ENCODE peak calls at places on chromosomes 1 and 21, in seven cellular contexts. One of them, this sample, is unnamed.

GRCh38 chr1:30484668-30485067 is 238.7 kb downstream of the MATN1 start:
- DNase-seq in osteoblast: no peak
- DNase-seq in mesendoderm: no peak
- DNase-seq in neuronal stem cell: no peak
- DNase-seq in endothelial cell of umbilical vein: no peak
- DNase-seq in K562: no peak
- DNase-seq in mesenchymal stem cell: no peak
- DNase-seq in this sample: no peak

GRCh38 chr1:160116277-160117147 is 953 bp downstream of the ATP1A2 start:
- DNase-seq in mesenchymal stem cell: peak
- DNase-seq in K562: no peak
- DNase-seq in mesendoderm: no peak
- DNase-seq in osteoblast: peak
- DNase-seq in neuronal stem cell: no peak
- DNase-seq in endothelial cell of umbilical vein: no peak
- DNase-seq in this sample: no peak

GRCh38 chr21:46295996-46296752 is 10.0 kb downstream of the YBEY start:
- DNase-seq in neuronal stem cell: no peak
- DNase-seq in endothelial cell of umbilical vein: no peak
- DNase-seq in K562: peak
- DNase-seq in mesendoderm: peak
- DNase-seq in mesenchymal stem cell: no peak
- DNase-seq in osteoblast: peak
- DNase-seq in this sample: peak

GRCh38 chr1:194975913-194976312 is 1632.3 kb downstream of the KCNT2 start:
- DNase-seq in K562: no peak
- DNase-seq in neuronal stem cell: no peak
- DNase-seq in mesenchymal stem cell: no peak
- DNase-seq in endothelial cell of umbilical vein: no peak
- DNase-seq in mesendoderm: no peak
- DNase-seq in osteoblast: no peak
- DNase-seq in this sample: no peak

GRCh38 chr1:153174624-153175023 is 23.9 kb upstream of the SPRR2G start:
- DNase-seq in endothelial cell of umbilical vein: no peak
- DNase-seq in K562: no peak
- DNase-seq in osteoblast: no peak
- DNase-seq in mesendoderm: no peak
- DNase-seq in neuronal stem cell: no peak
- DNase-seq in mesenchymal stem cell: no peak
- DNase-seq in this sample: no peak

GRCh38 chr1:97042551-97042950 is 321.0 kb downstream of the PTBP2 start:
- DNase-seq in neuronal stem cell: no peak
- DNase-seq in endothelial cell of umbilical vein: no peak
- DNase-seq in mesendoderm: no peak
- DNase-seq in K562: no peak
- DNase-seq in mesenchymal stem cell: no peak
- DNase-seq in osteoblast: no peak
- DNase-seq in this sample: no peak

GRCh38 chr1:201218409-201218808 is 27.8 kb downstream of the IGFN1 start:
- DNase-seq in mesenchymal stem cell: no peak
- DNase-seq in neuronal stem cell: no peak
- DNase-seq in K562: no peak
- DNase-seq in osteoblast: no peak
- DNase-seq in mesendoderm: no peak
- DNase-seq in endothelial cell of umbilical vein: no peak
- DNase-seq in this sample: peak

GRCh38 chr1:47686731-47687617 is 249.1 kb downstream of the FOXD2 start:
- DNase-seq in endothelial cell of umbilical vein: no peak
- DNase-seq in K562: no peak
- DNase-seq in mesenchymal stem cell: no peak
- DNase-seq in osteoblast: no peak
- DNase-seq in neuronal stem cell: no peak
- DNase-seq in mesendoderm: peak
- DNase-seq in this sample: peak

GRCh38 chr1:112099979-112100378 is 110.5 kb upstream of the KCND3 start:
- DNase-seq in mesendoderm: no peak
- DNase-seq in mesenchymal stem cell: no peak
- DNase-seq in endothelial cell of umbilical vein: no peak
- DNase-seq in K562: no peak
- DNase-seq in neuronal stem cell: no peak
- DNase-seq in osteoblast: no peak
- DNase-seq in this sample: no peak

GRCh38 chr1:24142546-24143431 is at the start of gene IL22RA1:
- DNase-seq in endothelial cell of umbilical vein: no peak
- DNase-seq in osteoblast: no peak
- DNase-seq in mesenchymal stem cell: peak
- DNase-seq in K562: no peak
- DNase-seq in mesendoderm: no peak
- DNase-seq in neuronal stem cell: no peak
- DNase-seq in this sample: no peak

GRCh38 chr1:15090373-15090772 is 63.2 kb upstream of the TMEM51 start:
- DNase-seq in mesendoderm: peak
- DNase-seq in osteoblast: no peak
- DNase-seq in endothelial cell of umbilical vein: peak
- DNase-seq in K562: no peak
- DNase-seq in neuronal stem cell: peak
- DNase-seq in mesenchymal stem cell: no peak
- DNase-seq in this sample: peak

GRCh38 chr1:223133301-223133823 is 9.7 kb downstream of the TLR5 start:
- DNase-seq in osteoblast: no peak
- DNase-seq in K562: no peak
- DNase-seq in endothelial cell of umbilical vein: no peak
- DNase-seq in neuronal stem cell: no peak
- DNase-seq in mesenchymal stem cell: no peak
- DNase-seq in mesendoderm: no peak
- DNase-seq in this sample: peak

GRCh38 chr1:236141447-236142357 is 637 bp upstream of the GPR137B start:
- DNase-seq in osteoblast: peak
- DNase-seq in neuronal stem cell: peak
- DNase-seq in K562: no peak
- DNase-seq in mesendoderm: peak
- DNase-seq in endothelial cell of umbilical vein: peak
- DNase-seq in mesenchymal stem cell: peak
- DNase-seq in this sample: peak

GRCh38 chr1:223726380-223727001 is 14.2 kb downstream of the CAPN2 start:
- DNase-seq in osteoblast: peak
- DNase-seq in mesenchymal stem cell: peak
- DNase-seq in mesendoderm: peak
- DNase-seq in endothelial cell of umbilical vein: peak
- DNase-seq in neuronal stem cell: no peak
- DNase-seq in K562: peak
- DNase-seq in this sample: peak

GRCh38 chr1:180309338-180309737 is 79.3 kb downstream of the LHX4 start:
- DNase-seq in osteoblast: peak
- DNase-seq in endothelial cell of umbilical vein: no peak
- DNase-seq in K562: no peak
- DNase-seq in neuronal stem cell: no peak
- DNase-seq in mesendoderm: peak
- DNase-seq in mesenchymal stem cell: peak
- DNase-seq in this sample: no peak

GRCh38 chr21:42047821-42048613 is 23.1 kb upstream of the UMODL1 start:
- DNase-seq in osteoblast: peak
- DNase-seq in mesenchymal stem cell: peak
- DNase-seq in K562: no peak
- DNase-seq in endothelial cell of umbilical vein: peak
- DNase-seq in mesendoderm: no peak
- DNase-seq in neuronal stem cell: no peak
- DNase-seq in this sample: no peak

GRCh38 chr1:119712342-119713038 is 756 bp downstream of the PHGDH start:
- DNase-seq in endothelial cell of umbilical vein: peak
- DNase-seq in neuronal stem cell: peak
- DNase-seq in mesendoderm: peak
- DNase-seq in K562: peak
- DNase-seq in osteoblast: peak
- DNase-seq in mesenchymal stem cell: peak
- DNase-seq in this sample: peak

GRCh38 chr1:6513296-6513928 is 21.9 kb upstream of the PLEKHG5 start:
- DNase-seq in neuronal stem cell: no peak
- DNase-seq in mesendoderm: no peak
- DNase-seq in K562: no peak
- DNase-seq in mesenchymal stem cell: no peak
- DNase-seq in osteoblast: peak
- DNase-seq in endothelial cell of umbilical vein: no peak
- DNase-seq in this sample: no peak

GRCh38 chr21:36887983-36888382 is 78.5 kb downstream of the HLCS start:
- DNase-seq in endothelial cell of umbilical vein: no peak
- DNase-seq in mesendoderm: no peak
- DNase-seq in mesenchymal stem cell: no peak
- DNase-seq in K562: no peak
- DNase-seq in neuronal stem cell: peak
- DNase-seq in osteoblast: no peak
- DNase-seq in this sample: no peak

GRCh38 chr1:229347528-229347927 is 4.7 kb upstream of the CCSAP start:
- DNase-seq in osteoblast: no peak
- DNase-seq in neuronal stem cell: no peak
- DNase-seq in endothelial cell of umbilical vein: no peak
- DNase-seq in mesenchymal stem cell: no peak
- DNase-seq in mesendoderm: no peak
- DNase-seq in K562: no peak
- DNase-seq in this sample: no peak

GRCh38 chr1:198679535-198680173 is 40.8 kb downstream of the PTPRC start:
- DNase-seq in mesendoderm: no peak
- DNase-seq in K562: no peak
- DNase-seq in neuronal stem cell: no peak
- DNase-seq in endothelial cell of umbilical vein: no peak
- DNase-seq in mesenchymal stem cell: no peak
- DNase-seq in osteoblast: no peak
- DNase-seq in this sample: no peak

GRCh38 chr21:43188712-43189151 is 19.9 kb downstream of the CRYAA start:
- DNase-seq in K562: no peak
- DNase-seq in osteoblast: peak
- DNase-seq in neuronal stem cell: no peak
- DNase-seq in endothelial cell of umbilical vein: no peak
- DNase-seq in mesendoderm: no peak
- DNase-seq in mesenchymal stem cell: no peak
- DNase-seq in this sample: no peak

GRCh38 chr1:94806451-94806861 is 13.7 kb upstream of the SLC44A3 start:
- DNase-seq in K562: no peak
- DNase-seq in neuronal stem cell: no peak
- DNase-seq in mesendoderm: no peak
- DNase-seq in osteoblast: peak
- DNase-seq in mesenchymal stem cell: peak
- DNase-seq in endothelial cell of umbilical vein: peak
- DNase-seq in this sample: no peak

GRCh38 chr1:2257245-2257627 is 29.1 kb downstream of the SKI start:
- DNase-seq in mesendoderm: no peak
- DNase-seq in neuronal stem cell: no peak
- DNase-seq in osteoblast: peak
- DNase-seq in mesenchymal stem cell: no peak
- DNase-seq in endothelial cell of umbilical vein: no peak
- DNase-seq in K562: no peak
- DNase-seq in this sample: peak
- H3K4me2 ChIP-seq in mesendoderm: no peak
- H3K4me2 ChIP-seq in neuronal stem cell: no peak
- H3K4me2 ChIP-seq in osteoblast: peak
- H3K4me2 ChIP-seq in mesenchymal stem cell: no peak
- H3K4me2 ChIP-seq in endothelial cell of umbilical vein: no peak
- H3K4me2 ChIP-seq in K562: no peak
- H3K4me2 ChIP-seq in this sample: no peak

DNA sequence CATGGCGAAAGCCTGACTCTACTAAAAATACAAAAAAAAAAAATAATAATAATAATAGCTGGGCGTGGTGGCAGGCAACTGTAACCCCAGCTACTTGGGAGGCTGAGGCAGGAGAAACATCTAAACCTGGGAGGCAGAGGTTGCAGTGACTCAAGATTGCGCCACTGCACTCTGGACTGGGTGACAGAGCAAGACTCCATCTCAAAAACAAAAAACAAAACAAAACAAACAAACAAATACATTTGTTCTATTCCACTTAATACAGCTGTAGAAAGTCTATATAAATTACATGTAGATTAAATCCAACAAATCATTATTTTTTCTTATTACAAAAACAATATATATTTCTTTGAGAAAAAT is 48.7 kb downstream of the PHACTR4 start:
- DNase-seq in endothelial cell of umbilical vein: no peak
- DNase-seq in mesendoderm: no peak
- DNase-seq in neuronal stem cell: no peak
- DNase-seq in osteoblast: no peak
- DNase-seq in K562: no peak
- DNase-seq in mesenchymal stem cell: no peak
- DNase-seq in this sample: no peak
- H3K4me2 ChIP-seq in endothelial cell of umbilical vein: no peak
- H3K4me2 ChIP-seq in mesendoderm: no peak
- H3K4me2 ChIP-seq in neuronal stem cell: no peak
- H3K4me2 ChIP-seq in osteoblast: no peak
- H3K4me2 ChIP-seq in K562: no peak
- H3K4me2 ChIP-seq in mesenchymal stem cell: no peak
- H3K4me2 ChIP-seq in this sample: no peak

GRCh38 chr1:113931456-113931855 is 2.3 kb downstream of the HIPK1 start:
- DNase-seq in neuronal stem cell: no peak
- DNase-seq in mesendoderm: no peak
- DNase-seq in osteoblast: peak
- DNase-seq in mesenchymal stem cell: peak
- DNase-seq in endothelial cell of umbilical vein: peak
- DNase-seq in K562: no peak
- DNase-seq in this sample: no peak

GRCh38 chr1:113935176-113935575 is 6.1 kb downstream of the HIPK1 start:
- DNase-seq in neuronal stem cell: no peak
- DNase-seq in K562: no peak
- DNase-seq in endothelial cell of umbilical vein: no peak
- DNase-seq in mesenchymal stem cell: no peak
- DNase-seq in mesendoderm: no peak
- DNase-seq in osteoblast: no peak
- DNase-seq in this sample: no peak

GRCh38 chr1:113934511-113935055 is 5.5 kb downstream of the HIPK1 start:
- DNase-seq in endothelial cell of umbilical vein: no peak
- DNase-seq in K562: no peak
- DNase-seq in mesenchymal stem cell: no peak
- DNase-seq in osteoblast: no peak
- DNase-seq in mesendoderm: no peak
- DNase-seq in neuronal stem cell: no peak
- DNase-seq in this sample: no peak

GRCh38 chr1:113935970-113936369 is 6.8 kb downstream of the HIPK1 start:
- DNase-seq in osteoblast: no peak
- DNase-seq in mesenchymal stem cell: no peak
- DNase-seq in K562: no peak
- DNase-seq in endothelial cell of umbilical vein: no peak
- DNase-seq in neuronal stem cell: no peak
- DNase-seq in mesendoderm: no peak
- DNase-seq in this sample: no peak

GRCh38 chr1:113934006-113934405 is 4.9 kb downstream of the HIPK1 start:
- DNase-seq in mesenchymal stem cell: no peak
- DNase-seq in mesendoderm: no peak
- DNase-seq in K562: no peak
- DNase-seq in endothelial cell of umbilical vein: no peak
- DNase-seq in neuronal stem cell: no peak
- DNase-seq in osteoblast: no peak
- DNase-seq in this sample: no peak
- H3K4me2 ChIP-seq in mesenchymal stem cell: no peak
- H3K4me2 ChIP-seq in mesendoderm: no peak
- H3K4me2 ChIP-seq in K562: no peak
- H3K4me2 ChIP-seq in endothelial cell of umbilical vein: no peak
- H3K4me2 ChIP-seq in neuronal stem cell: no peak
- H3K4me2 ChIP-seq in osteoblast: no peak
- H3K4me2 ChIP-seq in this sample: no peak

DNA sequence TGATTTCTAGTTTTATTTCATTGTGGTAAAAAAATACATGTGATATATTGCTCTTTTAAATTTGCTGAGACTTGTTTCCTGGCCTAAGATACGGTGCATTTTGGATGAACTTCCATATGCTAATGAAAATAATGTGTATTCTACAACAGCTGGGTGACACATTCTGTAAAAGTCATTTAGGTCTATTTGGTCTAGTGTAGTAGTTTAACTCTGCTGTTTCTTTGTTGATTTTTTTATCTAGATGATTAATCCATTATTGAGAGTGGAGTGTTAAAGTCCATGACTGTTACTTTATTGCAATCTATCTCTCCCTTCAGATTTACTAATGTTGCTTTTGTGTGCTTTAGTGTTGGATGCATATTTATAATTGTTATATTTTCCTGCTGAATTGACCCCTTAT is 161.4 kb downstream of the VAV3 start:
- DNase-seq in mesendoderm: no peak
- DNase-seq in osteoblast: no peak
- DNase-seq in mesenchymal stem cell: no peak
- DNase-seq in endothelial cell of umbilical vein: no peak
- DNase-seq in K562: no peak
- DNase-seq in neuronal stem cell: no peak
- DNase-seq in this sample: no peak
- H3K4me2 ChIP-seq in mesendoderm: no peak
- H3K4me2 ChIP-seq in osteoblast: no peak
- H3K4me2 ChIP-seq in mesenchymal stem cell: no peak
- H3K4me2 ChIP-seq in endothelial cell of umbilical vein: no peak
- H3K4me2 ChIP-seq in K562: no peak
- H3K4me2 ChIP-seq in neuronal stem cell: no peak
- H3K4me2 ChIP-seq in this sample: no peak

This sample was measured in H9.